ENCODE peak calls at places on chromosomes 5 and 9, in four cellular contexts. L is HTR-8/SVneo; F is stimulated activated CD8-positive, alpha-beta memory T cell treated with anti-CD3 and anti-CD28 coated beads, Interleukin-12 subunit alpha, Interleukin-12 subunit beta, amount 100 ng/mL, for 1 hour; Z is EL. S is an unnamed sample.

GRCh38 chr5:40240111-40240510 is 439.6 kb upstream of the PTGER4 start:
- DNase-seq in F (no peak), Z (peak), L (no peak), S (no peak)

GRCh38 chr5:53820802-53821171 is 260.3 kb downstream of the NDUFS4 start:
- DNase-seq in L (no peak), F (no peak), Z (no peak), S (no peak)

GRCh38 chr9:38017149-38017884 is 51.7 kb downstream of the SHB start:
- DNase-seq in Z (peak), L (peak), F (no peak), S (no peak)

GRCh38 chr5:175520321-175520720 is 42.0 kb downstream of the SFXN1 start:
- DNase-seq in Z (no peak), L (no peak), F (no peak), S (no peak)

GRCh38 chr5:55173696-55174101 is 722 bp upstream of the CDC20B start:
- DNase-seq in F (no peak), L (no peak), Z (no peak), S (peak)

GRCh38 chr5:123670981-123671557 is 159.1 kb downstream of the CSNK1G3 start:
- DNase-seq in L (peak), F (peak), Z (peak), S (no peak)

GRCh38 chr9:119332522-119332921 is 36.7 kb downstream of the BRINP1 start:
- DNase-seq in L (no peak), F (no peak), Z (no peak), S (no peak)

GRCh38 chr5:58933891-58934628 is 351.2 kb downstream of the RAB3C start:
- DNase-seq in Z (no peak), L (no peak), F (peak), S (no peak)

GRCh38 chr5:150469718-150470470 is 20.4 kb upstream of the RPS14 start:
- DNase-seq in L (peak), F (no peak), Z (peak), S (no peak)

GRCh38 chr5:139869042-139869790 is 73.6 kb downstream of the PSD2 start:
- DNase-seq in L (no peak), F (no peak), Z (no peak), S (no peak)

GRCh38 chr5:174581483-174581882 is 142.9 kb upstream of the MSX2 start:
- DNase-seq in F (no peak), Z (peak), L (peak), S (no peak)

GRCh38 chr5:123125953-123126352 is 36.9 kb downstream of the PRDM6 start:
- DNase-seq in Z (peak), F (no peak), L (peak), S (no peak)

GRCh38 chr5:112738180-112738560 is 485 bp downstream of the APC start:
- DNase-seq in L (no peak), Z (peak), F (no peak), S (no peak)

GRCh38 chr9:91891915-91892314 is 58.1 kb downstream of the ROR2 start:
- DNase-seq in Z (no peak), F (no peak), L (no peak), S (no peak)

GRCh38 chr5:174210927-174211326 is 165.4 kb downstream of the NSG2 start:
- DNase-seq in F (no peak), L (no peak), Z (no peak), S (no peak)

GRCh38 chr5:66442951-66443445 is 153.2 kb upstream of the MAST4 start:
- DNase-seq in L (no peak), F (no peak), Z (no peak), S (no peak)

GRCh38 chr5:84213212-84213611 is 171.5 kb downstream of the EDIL3 start:
- DNase-seq in Z (no peak), L (no peak), F (no peak), S (no peak)

S was measured in activated B cell treated with CpG ODN at 0.5 μM for 24 hours.